ENCODE peak calls at places on chromosomes 4 and X, in four cellular contexts. One of them, this sample, is unnamed.

GRCh38 chr4:57023104-57023503 is 44.4 kb downstream of the POLR2B start:
- DNase-seq in T-helper 9 cell: no peak
- DNase-seq in GOT3: no peak
- DNase-seq in fibroblast of mammary gland: peak; percentile 88
- DNase-seq in this sample: peak; percentile 46

GRCh38 chrX:11426712-11427081 is 133.5 kb downstream of the AMELX start:
- DNase-seq in fibroblast of mammary gland: no peak
- DNase-seq in GOT3: no peak
- DNase-seq in T-helper 9 cell: no peak
- DNase-seq in this sample: no peak

GRCh38 chr4:100823066-100823992 is 305.5 kb upstream of the EMCN start:
- DNase-seq in fibroblast of mammary gland: peak; percentile 2
- DNase-seq in T-helper 9 cell: no peak
- DNase-seq in GOT3: no peak
- DNase-seq in this sample: no peak

GRCh38 chrX:17812763-17813162 is 48.3 kb downstream of the RAI2 start:
- DNase-seq in GOT3: no peak
- DNase-seq in T-helper 9 cell: no peak
- DNase-seq in fibroblast of mammary gland: peak; percentile 42
- DNase-seq in this sample: no peak

GRCh38 chrX:13938766-13939530 is 90.7 kb downstream of the GEMIN8 start:
- DNase-seq in GOT3: no peak
- DNase-seq in fibroblast of mammary gland: no peak
- DNase-seq in T-helper 9 cell: no peak
- DNase-seq in this sample: no peak

GRCh38 chr4:54233697-54234496 is 4.8 kb downstream of the PDGFRA start:
- DNase-seq in GOT3: no peak
- DNase-seq in fibroblast of mammary gland: peak; percentile 86
- DNase-seq in T-helper 9 cell: peak; percentile 62
- DNase-seq in this sample: peak; percentile 78

GRCh38 chr4:104395219-104395618 is 99.5 kb downstream of the CXXC4 start:
- DNase-seq in fibroblast of mammary gland: peak; percentile 42
- DNase-seq in T-helper 9 cell: no peak
- DNase-seq in GOT3: no peak
- DNase-seq in this sample: no peak

GRCh38 chrX:44637282-44637681 is 94.6 kb upstream of the FUNDC1 start:
- DNase-seq in GOT3: no peak
- DNase-seq in fibroblast of mammary gland: no peak
- DNase-seq in T-helper 9 cell: no peak
- DNase-seq in this sample: no peak

GRCh38 chr4:82780398-82781231 is 18.0 kb downstream of the SCD5 start:
- DNase-seq in fibroblast of mammary gland: peak; percentile 49
- DNase-seq in GOT3: no peak
- DNase-seq in T-helper 9 cell: no peak
- DNase-seq in this sample: no peak

GRCh38 chrX:24515447-24515846 is 50.4 kb downstream of the PDK3 start:
- DNase-seq in T-helper 9 cell: no peak
- DNase-seq in fibroblast of mammary gland: peak; percentile 32
- DNase-seq in GOT3: no peak
- DNase-seq in this sample: no peak

GRCh38 chr4:108854781-108855180 is 91.9 kb upstream of the ETNPPL start:
- DNase-seq in GOT3: no peak
- DNase-seq in T-helper 9 cell: no peak
- DNase-seq in fibroblast of mammary gland: no peak
- DNase-seq in this sample: no peak

GRCh38 chrX:132592880-132593279 is 104.0 kb upstream of the MBNL3 start:
- DNase-seq in fibroblast of mammary gland: peak; percentile 15
- DNase-seq in T-helper 9 cell: no peak
- DNase-seq in GOT3: no peak
- DNase-seq in this sample: no peak

GRCh38 chr4:150315691-150316090 is 237.4 kb downstream of the DCLK2 start:
- DNase-seq in fibroblast of mammary gland: no peak
- DNase-seq in GOT3: no peak
- DNase-seq in T-helper 9 cell: no peak
- DNase-seq in this sample: no peak

GRCh38 chr4:64417974-64418373 is 8.7 kb upstream of the TECRL start:
- DNase-seq in GOT3: no peak
- DNase-seq in fibroblast of mammary gland: peak; percentile 9
- DNase-seq in T-helper 9 cell: no peak
- DNase-seq in this sample: no peak

GRCh38 chr4:153154010-153154975 is 50.0 kb upstream of the TRIM2 start:
- DNase-seq in GOT3: no peak
- DNase-seq in fibroblast of mammary gland: peak; percentile 44
- DNase-seq in T-helper 9 cell: no peak
- DNase-seq in this sample: no peak

GRCh38 chrX:57573754-57574153 is 18.1 kb upstream of the ZXDB start:
- DNase-seq in fibroblast of mammary gland: peak; percentile 21
- DNase-seq in GOT3: no peak
- DNase-seq in T-helper 9 cell: no peak
- DNase-seq in this sample: no peak

This sample was measured in T1000.